ENCODE peak calls at places on chromosomes 3 and 15, in seven cellular contexts. I is cardiac muscle cell, Z is heart left ventricle, Q is breast epithelium, A is left ventricle myocardium inferior, C is thyroid gland, B is mammary epithelial cell. E is an unnamed sample.

GRCh38 chr3:110881069-110881468 is 190.5 kb upstream of the NECTIN3 start:
- DNase-seq in I (peak), Z (peak), Q (peak), A (peak), C (peak), B (peak), E (peak)

GRCh38 chr15:83289160-83289559 is 4.7 kb upstream of the BNC1 start:
- DNase-seq in I (no peak), Z (no peak), Q (no peak), A (no peak), C (no peak), B (peak), E (no peak)

GRCh38 chr15:96312641-96313335 is 17.7 kb upstream of the NR2F2 start:
- DNase-seq in I (no peak), Z (no peak), Q (no peak), A (no peak), C (no peak), B (peak), E (no peak)

GRCh38 chr3:5071061-5071460 is 51.0 kb upstream of the ARL8B start:
- DNase-seq in I (peak), Z (no peak), Q (no peak), A (no peak), C (no peak), B (peak), E (peak)

GRCh38 chr3:70358978-70359580 is 46.6 kb upstream of the MDFIC2 start:
- DNase-seq in I (peak), Z (no peak), Q (no peak), A (no peak), C (peak), B (peak), E (no peak)

GRCh38 chr15:97502038-97502437 is 458.5 kb upstream of the ARRDC4 start:
- DNase-seq in I (peak), Z (no peak), Q (no peak), A (no peak), C (no peak), B (peak), E (no peak)

GRCh38 chr3:14424711-14425573 is 22.5 kb downstream of the SLC6A6 start:
- DNase-seq in I (no peak), Z (no peak), Q (no peak), A (no peak), C (peak), B (no peak), E (no peak)

GRCh38 chr15:77839431-77839830 is 206.7 kb upstream of the LINGO1 start:
- DNase-seq in I (no peak), Z (no peak), Q (no peak), A (no peak), C (no peak), B (no peak), E (peak)

GRCh38 chr15:59587085-59587826 is 24.3 kb upstream of the GCNT3 start:
- DNase-seq in I (no peak), Z (no peak), Q (no peak), A (no peak), C (peak), B (peak), E (no peak)

GRCh38 chr3:184765730-184766074 is 46.3 kb upstream of the VPS8 start:
- DNase-seq in I (no peak), Z (no peak), Q (no peak), A (no peak), C (no peak), B (peak), E (no peak)

GRCh38 chr3:189724366-189724765 is 93.2 kb downstream of the TP63 start:
- DNase-seq in I (peak), Z (no peak), Q (no peak), A (no peak), C (no peak), B (no peak), E (no peak)

GRCh38 chr3:14274999-14275961 is 96.7 kb downstream of the LSM3 start:
- DNase-seq in I (peak), Z (no peak), Q (no peak), A (no peak), C (no peak), B (no peak), E (no peak)

GRCh38 chr3:42229942-42230688 is 35.9 kb downstream of the CCK start:
- DNase-seq in I (peak), Z (no peak), Q (no peak), A (no peak), C (peak), B (peak), E (no peak)

GRCh38 chr15:48842501-48842900 is 31.6 kb upstream of the CEP152 start:
- DNase-seq in I (no peak), Z (no peak), Q (no peak), A (no peak), C (no peak), B (no peak), E (no peak)

GRCh38 chr15:48318131-48318530 is 13.1 kb upstream of the DUT start:
- DNase-seq in I (no peak), Z (no peak), Q (no peak), A (no peak), C (no peak), B (no peak), E (no peak)

GRCh38 chr15:54559405-54560064 is 581.3 kb downstream of the UNC13C start:
- DNase-seq in I (no peak), Z (peak), Q (no peak), A (peak), C (no peak), B (no peak), E (no peak)

GRCh38 chr15:96353931-96354730 is 23.6 kb downstream of the NR2F2 start:
- DNase-seq in I (peak), Z (peak), Q (peak), A (peak), C (no peak), B (no peak), E (no peak)

GRCh38 chr3:183354325-183354831 is 74.0 kb downstream of the MCF2L2 start:
- DNase-seq in I (no peak), Z (no peak), Q (no peak), A (no peak), C (no peak), B (no peak), E (no peak)

DNA sequence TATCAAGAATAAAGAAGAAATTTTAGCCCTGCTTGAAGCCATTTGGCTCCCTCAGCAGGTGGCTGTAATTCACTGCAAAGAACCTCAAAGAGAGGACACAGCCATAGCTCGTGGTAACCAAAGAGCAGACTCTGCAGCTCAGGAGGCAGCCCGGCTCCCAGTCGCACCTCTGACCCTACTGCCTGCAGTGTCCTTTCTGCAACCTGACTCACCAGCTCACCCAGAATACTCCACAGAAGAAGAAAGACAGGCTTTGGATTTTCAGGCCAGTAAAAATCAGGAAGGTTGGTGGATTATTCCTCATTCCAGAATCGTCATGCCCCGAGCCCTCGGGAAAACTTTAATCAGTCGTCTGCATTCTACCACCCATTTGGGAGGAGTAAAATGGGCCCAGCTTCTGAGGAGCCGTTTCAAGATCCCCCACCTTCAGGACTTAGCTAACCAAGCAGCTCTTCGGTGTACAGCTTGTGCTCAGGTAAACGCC is 38.6 kb downstream of the ZBTB11 start:
- DNase-seq in I (no peak), Z (no peak), Q (no peak), A (no peak), C (no peak), B (no peak), E (no peak)
- TF ChIP-seq CTCF in I (no peak), Z (no peak), Q (no peak), A (no peak), C (no peak), B (no peak), E (no peak)

GRCh38 chr15:39198044-39198625 is 382.7 kb upstream of the THBS1 start:
- DNase-seq in I (no peak), Z (no peak), Q (no peak), A (no peak), C (peak), B (peak), E (no peak)
- H3K27ac ChIP-seq in I (peak), Z (no peak), Q (no peak), A (no peak), C (peak), B (peak), E (no peak)

GRCh38 chr15:98801234-98801561 is 152.9 kb downstream of the IGF1R start:
- DNase-seq in I (no peak), Z (no peak), Q (no peak), A (no peak), C (no peak), B (no peak), E (peak)
- H3K4me3 ChIP-seq in I (no peak), Z (no peak), Q (no peak), A (no peak), C (no peak), B (no peak), E (peak)

GRCh38 chr15:90270502-90271150 is 5.2 kb downstream of the NGRN start:
- DNase-seq in I (no peak), Z (no peak), Q (no peak), A (no peak), C (peak), B (no peak), E (no peak)

GRCh38 chr15:90268415-90268814 is 2.9 kb downstream of the NGRN start:
- DNase-seq in I (no peak), Z (no peak), Q (no peak), A (no peak), C (no peak), B (no peak), E (no peak)

GRCh38 chr15:90266485-90266884 is 1.0 kb downstream of the NGRN start:
- DNase-seq in I (peak), Z (no peak), Q (no peak), A (no peak), C (no peak), B (peak), E (no peak)

GRCh38 chr15:90266061-90266431 is 574 bp downstream of the NGRN start:
- DNase-seq in I (peak), Z (peak), Q (no peak), A (no peak), C (peak), B (no peak), E (peak)

DNA sequence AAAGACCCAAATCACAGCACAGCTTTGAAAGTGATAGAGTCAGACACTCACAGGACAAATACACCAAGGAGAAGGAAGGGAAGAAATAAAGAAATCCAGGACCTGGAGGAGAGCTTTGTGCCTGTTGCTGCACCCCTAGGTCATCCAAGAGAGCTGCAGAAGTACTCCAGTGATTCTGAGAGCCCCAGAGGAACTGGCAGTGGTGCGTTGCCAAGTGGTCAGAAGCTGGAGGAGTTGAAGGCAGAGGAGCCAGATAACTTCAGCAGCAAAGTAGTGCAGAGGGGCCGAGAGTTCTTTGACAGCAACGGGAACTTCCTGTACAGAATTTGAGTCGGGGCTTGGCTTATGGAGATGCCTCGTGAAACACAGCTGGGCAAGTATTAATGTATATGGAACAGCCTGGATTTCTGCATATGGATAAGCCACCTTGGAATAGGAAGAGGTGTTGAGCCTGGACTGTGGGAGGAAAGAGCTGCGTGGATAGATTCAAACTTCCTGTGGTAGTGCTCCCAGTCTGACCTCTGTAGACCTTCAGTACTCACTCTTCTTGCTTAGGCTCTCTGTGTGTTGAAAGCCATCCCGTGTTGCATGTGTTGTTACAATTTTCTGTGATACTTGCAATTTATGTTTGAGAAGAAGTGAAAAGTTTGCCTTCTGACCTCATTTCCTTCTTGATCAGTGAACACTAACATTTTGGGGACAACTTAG is 6.1 kb downstream of the NGRN start:
- DNase-seq in I (peak), Z (no peak), Q (no peak), A (no peak), C (peak), B (no peak), E (no peak)
- TF ChIP-seq CTCF in I (no peak), Z (no peak), Q (no peak), A (no peak), C (no peak), B (no peak), E (no peak)

GRCh38 chr15:45163508-45163856 is 24.3 kb downstream of the SHF start:
- DNase-seq in I (no peak), Z (no peak), Q (no peak), A (no peak), C (no peak), B (no peak), E (no peak)
- H3K27ac ChIP-seq in I (no peak), Z (no peak), Q (peak), A (no peak), C (no peak), B (peak), E (no peak)

DNA sequence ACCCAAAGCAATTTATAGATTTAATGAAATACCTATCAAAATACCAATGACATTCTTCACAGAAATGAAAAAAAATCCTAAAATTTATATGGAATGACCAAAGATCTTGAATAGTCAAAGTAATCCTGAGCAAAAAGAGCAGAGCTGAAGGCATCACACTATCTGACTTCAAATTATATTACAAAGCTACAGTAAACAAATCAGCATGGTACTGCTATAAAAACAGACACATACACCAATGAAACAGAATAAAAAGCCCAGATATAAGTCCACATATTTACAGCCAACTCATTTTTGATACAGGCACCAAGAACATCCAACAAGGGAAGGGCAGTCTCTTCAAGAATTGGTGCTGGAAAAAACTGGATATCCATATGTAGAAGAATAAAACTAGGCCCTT is 54.9 kb upstream of the TMEM158 start:
- DNase-seq in I (no peak), Z (no peak), Q (no peak), A (no peak), C (no peak), B (no peak), E (no peak)
- H3K4me3 ChIP-seq in I (no peak), Z (no peak), Q (no peak), A (no peak), C (no peak), B (no peak), E (no peak)

DNA sequence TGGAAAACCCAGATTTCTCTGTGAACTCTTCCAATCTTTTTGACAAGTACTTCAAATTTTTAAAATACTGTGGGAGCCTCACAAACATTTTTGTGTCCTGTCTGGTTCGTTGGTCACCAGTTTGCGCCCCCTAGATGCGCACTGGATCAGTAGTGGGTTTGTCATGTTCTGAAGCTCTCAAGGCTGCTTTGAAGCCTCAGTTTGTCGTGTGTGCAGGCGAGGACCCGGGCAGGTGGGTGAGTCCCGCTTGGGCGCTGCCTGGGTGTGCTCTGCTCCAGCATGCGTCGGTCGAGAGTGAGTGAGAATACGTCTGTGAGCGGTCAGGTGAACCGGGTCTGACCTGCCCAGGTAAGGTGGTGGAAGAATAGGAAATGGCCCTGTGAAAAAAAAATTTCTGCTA is 17.3 kb upstream of the AEN start:
- DNase-seq in I (no peak), Z (no peak), Q (no peak), A (no peak), C (peak), B (no peak), E (no peak)
- TF ChIP-seq CTCF in I (no peak), Z (no peak), Q (no peak), A (no peak), C (no peak), B (no peak), E (no peak)

GRCh38 chr3:78994174-78995027 is 773.4 kb downstream of the ROBO1 start:
- DNase-seq in I (no peak), Z (no peak), Q (no peak), A (no peak), C (no peak), B (peak), E (no peak)

GRCh38 chr3:78992400-78992799 is 775.4 kb downstream of the ROBO1 start:
- DNase-seq in I (no peak), Z (no peak), Q (no peak), A (no peak), C (no peak), B (no peak), E (no peak)

GRCh38 chr3:78995087-78995486 is 772.7 kb downstream of the ROBO1 start:
- DNase-seq in I (no peak), Z (no peak), Q (no peak), A (no peak), C (no peak), B (no peak), E (no peak)

GRCh38 chr3:78992830-78993229 is 775.0 kb downstream of the ROBO1 start:
- DNase-seq in I (no peak), Z (no peak), Q (no peak), A (no peak), C (no peak), B (no peak), E (no peak)

DNA sequence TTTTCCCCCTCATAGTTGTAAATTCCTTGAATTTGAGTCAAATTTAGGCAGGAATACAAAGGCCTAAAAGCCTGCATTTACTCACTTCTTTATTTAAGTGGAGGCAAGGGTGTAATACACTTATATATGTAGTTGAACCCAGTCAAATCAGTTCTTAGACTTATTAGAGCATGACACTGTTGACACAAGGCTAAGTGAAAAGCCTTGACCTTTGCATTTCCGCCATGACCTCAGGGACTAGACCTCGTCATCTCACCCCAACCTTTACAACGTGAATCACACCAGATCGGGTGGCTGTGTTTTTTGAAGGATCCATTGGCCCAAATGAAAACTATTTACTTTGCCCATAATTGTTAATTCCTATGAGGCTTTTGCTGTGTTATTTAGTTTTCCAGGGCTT is 774.4 kb downstream of the ROBO1 start:
- DNase-seq in I (no peak), Z (no peak), Q (no peak), A (no peak), C (no peak), B (no peak), E (no peak)
- H3K27ac ChIP-seq in I (no peak), Z (no peak), Q (no peak), A (no peak), C (no peak), B (no peak), E (peak)

E was measured in dorsolateral prefrontal cortex.